ENCODE peak calls at places on chromosomes 6 and 20, in four cellular contexts. J is adrenal gland, O is cardiac muscle cell, L is lower lobe of right lung. R is an unnamed sample.
A peak's percentile ranks its signal among the peaks of the same experiment; 100 is the strongest.

GRCh38 chr6:5763871-5764270 is 242.9 kb downstream of the NRN1 start:
- DNase-seq in O (no peak), J (no peak), L (no peak), R (no peak)

GRCh38 chr6:7540595-7540994 is 876 bp upstream of the DSP start:
- DNase-seq in J (no peak), L (peak; percentile 58), O (peak; percentile 76), R (no peak)

GRCh38 chr20:43511879-43512278 is 4.4 kb downstream of the L3MBTL1 start:
- DNase-seq in O (no peak), L (no peak), J (no peak), R (no peak)

GRCh38 chr6:75643173-75643572 is 41.5 kb downstream of the SENP6 start:
- DNase-seq in O (no peak), J (no peak), L (no peak), R (no peak)

GRCh38 chr6:139839506-139840156 is 465.2 kb upstream of the CITED2 start:
- DNase-seq in L (peak; percentile 69), O (no peak), J (peak; percentile 26), R (no peak)

GRCh38 chr20:50335105-50335504 is 144.5 kb downstream of the CEBPB start:
- DNase-seq in L (no peak), J (peak; percentile 66), O (peak; percentile 65), R (no peak)

GRCh38 chr6:154139894-154140293 is 100.9 kb downstream of the OPRM1 start:
- DNase-seq in L (no peak), J (no peak), O (no peak), R (no peak)

GRCh38 chr6:21871831-21872230 is 278.3 kb downstream of the SOX4 start:
- DNase-seq in O (no peak), L (no peak), J (no peak), R (no peak)

GRCh38 chr6:45422541-45423110 is 44.9 kb upstream of the SUPT3H start:
- DNase-seq in O (peak; percentile 36), L (peak; percentile 61), J (peak; percentile 36), R (peak; percentile 67)

GRCh38 chr20:57291003-57291402 is 24.6 kb upstream of the BMP7 start:
- DNase-seq in J (no peak), O (no peak), L (no peak), R (no peak)

GRCh38 chr6:6256881-6257280 is 63.6 kb downstream of the F13A1 start:
- DNase-seq in J (no peak), O (no peak), L (no peak), R (no peak)

GRCh38 chr6:95577317-95578105 is at the start of gene MANEA:
- DNase-seq in O (peak; percentile 90), L (peak; percentile 87), J (peak; percentile 82), R (peak; percentile 77)

GRCh38 chr6:133961831-133962230 is 8.8 kb downstream of the TBPL1 start:
- DNase-seq in O (no peak), J (no peak), L (no peak), R (no peak)

GRCh38 chr6:155186052-155186658 is 77.7 kb upstream of the CLDN20 start:
- DNase-seq in O (no peak), J (no peak), L (no peak), R (no peak)

GRCh38 chr6:166691741-166692140 is 64.7 kb upstream of the RPS6KA2 start:
- DNase-seq in J (no peak), O (no peak), L (no peak), R (no peak)

GRCh38 chr6:148325316-148326068 is 17.1 kb upstream of the SASH1 start:
- DNase-seq in O (no peak), L (no peak), J (no peak), R (no peak)

GRCh38 chr6:89792881-89793280 is 26.7 kb downstream of the MDN1 start:
- DNase-seq in O (peak; percentile 23), L (no peak), J (no peak), R (no peak)

GRCh38 chr6:54173084-54173483 is 61.8 kb downstream of the MLIP start:
- DNase-seq in L (no peak), J (no peak), O (no peak), R (no peak)

GRCh38 chr6:17964633-17965032 is 22.8 kb downstream of the KIF13A start:
- DNase-seq in J (no peak), O (no peak), L (no peak), R (no peak)

GRCh38 chr20:32359633-32360332 is 1.7 kb downstream of the ASXL1 start:
- DNase-seq in J (no peak), L (no peak), O (no peak), R (no peak)

GRCh38 chr6:6915813-6916547 is 191.8 kb upstream of the RREB1 start:
- DNase-seq in O (no peak), J (peak; percentile 82), L (peak; percentile 69), R (no peak)

GRCh38 chr6:105209950-105210706 is 30.3 kb upstream of the POPDC3 start:
- DNase-seq in L (no peak), O (peak; percentile 7), J (no peak), R (no peak)

GRCh38 chr6:34586327-34587040 is 30.4 kb upstream of the SPDEF start:
- DNase-seq in O (no peak), J (no peak), L (no peak), R (no peak)

GRCh38 chr20:10521068-10521834 is 86.1 kb downstream of the SLX4IP start:
- DNase-seq in O (no peak), L (no peak), J (peak; percentile 26), R (no peak)

GRCh38 chr6:7146079-7146828 is 38.5 kb downstream of the RREB1 start:
- DNase-seq in O (no peak), L (peak; percentile 76), J (peak; percentile 54), R (peak; percentile 38)

GRCh38 chr6:38730136-38730862 is 15.2 kb downstream of the DNAH8 start:
- DNase-seq in J (no peak), O (no peak), L (no peak), R (no peak)

GRCh38 chr20:50930139-50931047 is 844 bp downstream of the ADNP start:
- DNase-seq in L (peak; percentile 57), J (peak; percentile 35), O (peak; percentile 49), R (peak; percentile 38)

GRCh38 chr6:132551214-132551613 is 1.3 kb upstream of the TAAR8 start:
- DNase-seq in O (no peak), J (no peak), L (no peak), R (no peak)

GRCh38 chr20:3980260-3981131 is 34.9 kb downstream of the RNF24 start:
- DNase-seq in L (no peak), J (peak; percentile 66), O (no peak), R (peak; percentile 55)

GRCh38 chr6:137316626-137317025 is 97.4 kb upstream of the IFNGR1 start:
- DNase-seq in O (no peak), L (no peak), J (no peak), R (no peak)

GRCh38 chr20:47125553-47126373 is 230.7 kb downstream of the ZMYND8 start:
- DNase-seq in L (no peak), O (peak; percentile 17), J (no peak), R (no peak)

GRCh38 chr6:44064089-44064947 is 62.9 kb downstream of the MRPL14 start:
- DNase-seq in L (peak; percentile 68), O (no peak), J (peak; percentile 95), R (no peak)

GRCh38 chr6:130365166-130366010 is 429 bp upstream of the TMEM200A start:
- DNase-seq in J (peak; percentile 80), L (peak; percentile 58), O (peak; percentile 88), R (no peak)

DNA sequence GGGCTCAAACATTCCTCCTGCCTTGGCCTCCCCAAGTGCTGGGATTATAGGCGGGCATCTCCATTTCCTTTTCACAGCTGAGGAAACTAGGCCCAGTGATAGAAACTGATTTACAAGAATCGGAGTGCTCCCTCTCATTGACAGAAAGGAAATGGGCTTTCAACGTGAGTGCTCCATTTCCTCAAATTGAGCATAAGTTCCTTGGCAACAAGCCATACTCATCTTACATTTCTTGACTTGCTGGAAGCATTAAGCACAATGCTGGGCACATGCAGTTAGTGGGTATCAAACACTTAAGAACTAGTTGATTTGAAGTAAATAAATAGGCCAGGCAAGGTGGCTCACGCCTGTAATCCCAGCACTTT is 54.7 kb downstream of the FGD2 start:
- DNase-seq in J (no peak), L (no peak), O (no peak), R (no peak)
- H3K4me1 ChIP-seq in J (peaks cover 10% of the 10 kb centered on the region), L (peaks cover 12% of the 10 kb centered on the region), O (peaks cover 11% of the 10 kb centered on the region), R (no peaks in the 10 kb centered on the region)

GRCh38 chr6:85191656-85192055 is 258.2 kb upstream of the NT5E start:
- DNase-seq in J (no peak), L (no peak), O (no peak), R (no peak)

GRCh38 chr6:85192186-85192585 is 257.7 kb upstream of the NT5E start:
- DNase-seq in L (no peak), J (no peak), O (no peak), R (no peak)

GRCh38 chr6:85192596-85192995 is 257.3 kb upstream of the NT5E start:
- DNase-seq in J (no peak), L (no peak), O (no peak), R (no peak)

GRCh38 chr6:85185977-85186376 is 263.9 kb upstream of the NT5E start:
- DNase-seq in J (no peak), O (no peak), L (no peak), R (no peak)

GRCh38 chr6:85186546-85187170 is 263.2 kb upstream of the NT5E start:
- DNase-seq in L (no peak), O (no peak), J (no peak), R (no peak)
- H3K27ac ChIP-seq in L (no peak overlapping the region), O (no peak overlapping the region), J (no peak overlapping the region), R (no peak overlapping the region)

DNA sequence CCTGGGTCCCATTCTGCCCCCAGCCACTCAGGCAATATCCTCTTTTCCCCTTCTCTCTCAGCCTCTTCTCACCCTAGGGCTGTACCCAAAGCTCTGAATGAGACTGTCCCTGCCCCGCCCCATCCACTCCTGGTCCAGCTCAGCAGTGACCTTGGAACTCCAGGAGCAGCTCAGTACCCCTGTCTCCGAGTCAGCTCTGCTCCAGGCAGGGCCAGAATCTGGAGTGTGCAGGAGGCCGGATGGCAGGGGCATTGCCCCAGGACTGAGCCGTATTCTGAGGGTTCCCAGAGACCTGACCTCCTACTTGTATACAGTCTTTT is 2.0 kb upstream of the RAET1G start:
- DNase-seq in J (peak; percentile 46), O (no peak), L (no peak), R (no peak)
- H3K4me3 ChIP-seq in J (no peak overlapping the region), O (no peak overlapping the region), L (peak overlapping the region; percentile 61), R (no peak overlapping the region)

GRCh38 chr6:135073217-135073616 is 18.6 kb upstream of the HBS1L start:
- DNase-seq in J (no peak), L (no peak), O (no peak), R (no peak)
- H3K4me1 ChIP-seq in J (no peaks in the 10 kb centered on the region), L (peaks cover 4% of the 10 kb centered on the region), O (no peaks in the 10 kb centered on the region), R (no peaks in the 10 kb centered on the region)

R was measured in CD4-positive, CD25-positive, alpha-beta regulatory T cell.